ENCODE peak calls at places on chromosomes 13 and 19, in six cellular contexts. One of them, this sample, is unnamed. For H3K27me3, the result is how much of the 10 kb centered on the place peaks cover.

GRCh38 chr19:13796301-13797057 is 1.2 kb downstream of the ZSWIM4 start:
- DNase-seq in right lobe of liver: no peak
- DNase-seq in ovary: peak
- DNase-seq in CD4-positive, alpha-beta memory T cell: no peak
- DNase-seq in pancreas: peak
- DNase-seq in PC-9: peak
- DNase-seq in this sample: no peak

GRCh38 chr19:52943884-52944643 is 18.6 kb downstream of the ZNF816 start:
- DNase-seq in ovary: no peak
- DNase-seq in right lobe of liver: no peak
- DNase-seq in PC-9: no peak
- DNase-seq in pancreas: no peak
- DNase-seq in CD4-positive, alpha-beta memory T cell: no peak
- DNase-seq in this sample: no peak

GRCh38 chr19:17755977-17756670 is 4.8 kb downstream of the FCHO1 start:
- DNase-seq in ovary: no peak
- DNase-seq in pancreas: peak
- DNase-seq in PC-9: no peak
- DNase-seq in right lobe of liver: no peak
- DNase-seq in CD4-positive, alpha-beta memory T cell: peak
- DNase-seq in this sample: no peak

GRCh38 chr19:6551607-6552450 is 21.0 kb downstream of the TNFSF9 start:
- DNase-seq in right lobe of liver: no peak
- DNase-seq in pancreas: no peak
- DNase-seq in PC-9: no peak
- DNase-seq in ovary: no peak
- DNase-seq in CD4-positive, alpha-beta memory T cell: peak
- DNase-seq in this sample: peak

GRCh38 chr19:40270362-40271089 is 14.6 kb downstream of the AKT2 start:
- DNase-seq in PC-9: no peak
- DNase-seq in right lobe of liver: no peak
- DNase-seq in ovary: no peak
- DNase-seq in CD4-positive, alpha-beta memory T cell: no peak
- DNase-seq in pancreas: no peak
- DNase-seq in this sample: no peak

GRCh38 chr13:53112522-53112921 is 83.9 kb downstream of the OLFM4 start:
- DNase-seq in PC-9: no peak
- DNase-seq in ovary: no peak
- DNase-seq in pancreas: no peak
- DNase-seq in CD4-positive, alpha-beta memory T cell: no peak
- DNase-seq in right lobe of liver: no peak
- DNase-seq in this sample: no peak

GRCh38 chr19:47003611-47003935 is 16.1 kb upstream of the NPAS1 start:
- DNase-seq in ovary: no peak
- DNase-seq in PC-9: no peak
- DNase-seq in pancreas: no peak
- DNase-seq in CD4-positive, alpha-beta memory T cell: no peak
- DNase-seq in right lobe of liver: no peak
- DNase-seq in this sample: no peak

GRCh38 chr13:18943273-18943672 is 238.4 kb downstream of the TUBA3C start:
- DNase-seq in right lobe of liver: no peak
- DNase-seq in CD4-positive, alpha-beta memory T cell: no peak
- DNase-seq in PC-9: no peak
- DNase-seq in ovary: no peak
- DNase-seq in pancreas: no peak
- DNase-seq in this sample: no peak

GRCh38 chr13:102870677-102871415 is 25.0 kb downstream of the ERCC5 start:
- DNase-seq in ovary: peak
- DNase-seq in pancreas: no peak
- DNase-seq in PC-9: peak
- DNase-seq in right lobe of liver: no peak
- DNase-seq in CD4-positive, alpha-beta memory T cell: peak
- DNase-seq in this sample: peak

GRCh38 chr19:48913114-48913513 is 13.0 kb downstream of the NUCB1 start:
- DNase-seq in right lobe of liver: no peak
- DNase-seq in CD4-positive, alpha-beta memory T cell: no peak
- DNase-seq in ovary: no peak
- DNase-seq in pancreas: no peak
- DNase-seq in PC-9: no peak
- DNase-seq in this sample: no peak

GRCh38 chr13:80339578-80339840 is 1.4 kb downstream of the SPRY2 start:
- DNase-seq in right lobe of liver: no peak
- DNase-seq in ovary: no peak
- DNase-seq in CD4-positive, alpha-beta memory T cell: no peak
- DNase-seq in pancreas: no peak
- DNase-seq in PC-9: no peak
- DNase-seq in this sample: no peak

GRCh38 chr19:46610413-46610775 is 9.3 kb downstream of the CALM3 start:
- DNase-seq in ovary: peak
- DNase-seq in PC-9: no peak
- DNase-seq in right lobe of liver: peak
- DNase-seq in CD4-positive, alpha-beta memory T cell: no peak
- DNase-seq in pancreas: no peak
- DNase-seq in this sample: no peak

GRCh38 chr13:85974604-85975366 is 175.6 kb upstream of the SLITRK6 start:
- DNase-seq in CD4-positive, alpha-beta memory T cell: no peak
- DNase-seq in right lobe of liver: no peak
- DNase-seq in PC-9: no peak
- DNase-seq in pancreas: no peak
- DNase-seq in ovary: no peak
- DNase-seq in this sample: no peak

DNA sequence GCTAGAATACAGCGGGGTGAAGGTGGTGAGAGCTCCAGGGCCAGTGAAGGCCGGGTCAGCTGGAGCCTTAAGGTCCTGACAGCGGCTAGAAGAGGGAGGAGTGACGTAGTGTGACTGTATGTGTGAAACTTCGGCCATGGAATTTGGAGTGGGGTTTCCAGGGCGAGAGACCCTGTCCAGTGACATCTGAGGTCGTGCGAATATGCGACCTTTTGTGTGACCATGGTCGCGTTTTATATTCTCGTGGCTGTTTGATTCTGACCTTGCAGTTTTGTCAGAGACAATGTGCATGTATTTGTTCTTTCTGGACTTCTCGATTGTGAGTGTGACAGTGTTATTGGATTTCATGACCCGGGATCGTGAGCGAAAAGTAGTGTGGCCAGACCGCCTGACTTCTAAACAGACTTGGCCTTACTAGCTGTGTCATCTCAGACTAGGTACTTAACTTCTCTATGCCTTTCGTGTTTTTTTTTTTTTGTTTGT is 405 bp upstream of the ZNF569 start:
- DNase-seq in right lobe of liver: no peak
- DNase-seq in pancreas: no peak
- DNase-seq in PC-9: no peak
- DNase-seq in CD4-positive, alpha-beta memory T cell: no peak
- DNase-seq in ovary: no peak
- DNase-seq in this sample: no peak
- H3K4me3 ChIP-seq in right lobe of liver: peak
- H3K4me3 ChIP-seq in pancreas: peak
- H3K4me3 ChIP-seq in PC-9: peak
- H3K4me3 ChIP-seq in CD4-positive, alpha-beta memory T cell: peak
- H3K4me3 ChIP-seq in ovary: peak
- H3K4me3 ChIP-seq in this sample: peak

GRCh38 chr13:94710081-94710809 is 2.1 kb downstream of the SOX21 start:
- DNase-seq in CD4-positive, alpha-beta memory T cell: no peak
- DNase-seq in right lobe of liver: no peak
- DNase-seq in PC-9: no peak
- DNase-seq in ovary: no peak
- DNase-seq in pancreas: no peak
- DNase-seq in this sample: no peak
- H3K27me3 ChIP-seq in CD4-positive, alpha-beta memory T cell: under half
- H3K27me3 ChIP-seq in right lobe of liver: half or more
- H3K27me3 ChIP-seq in PC-9: half or more
- H3K27me3 ChIP-seq in ovary: under half
- H3K27me3 ChIP-seq in pancreas: under half
- H3K27me3 ChIP-seq in this sample: half or more

GRCh38 chr13:100436099-100436498 is 152.5 kb downstream of the GGACT start:
- DNase-seq in pancreas: peak
- DNase-seq in CD4-positive, alpha-beta memory T cell: no peak
- DNase-seq in ovary: no peak
- DNase-seq in PC-9: no peak
- DNase-seq in right lobe of liver: peak
- DNase-seq in this sample: no peak

GRCh38 chr13:100438059-100438788 is 150.4 kb downstream of the GGACT start:
- DNase-seq in pancreas: no peak
- DNase-seq in ovary: no peak
- DNase-seq in right lobe of liver: no peak
- DNase-seq in PC-9: no peak
- DNase-seq in CD4-positive, alpha-beta memory T cell: no peak
- DNase-seq in this sample: no peak

GRCh38 chr13:100433475-100433874 is 155.1 kb downstream of the GGACT start:
- DNase-seq in CD4-positive, alpha-beta memory T cell: no peak
- DNase-seq in pancreas: no peak
- DNase-seq in ovary: no peak
- DNase-seq in right lobe of liver: no peak
- DNase-seq in PC-9: peak
- DNase-seq in this sample: no peak

GRCh38 chr13:100432611-100433010 is 156.0 kb downstream of the GGACT start:
- DNase-seq in CD4-positive, alpha-beta memory T cell: no peak
- DNase-seq in pancreas: no peak
- DNase-seq in ovary: no peak
- DNase-seq in right lobe of liver: no peak
- DNase-seq in PC-9: no peak
- DNase-seq in this sample: no peak

GRCh38 chr13:100434010-100434763 is 154.4 kb downstream of the GGACT start:
- DNase-seq in PC-9: peak
- DNase-seq in ovary: no peak
- DNase-seq in CD4-positive, alpha-beta memory T cell: no peak
- DNase-seq in pancreas: no peak
- DNase-seq in right lobe of liver: peak
- DNase-seq in this sample: no peak
- H3K27ac ChIP-seq in PC-9: peak
- H3K27ac ChIP-seq in ovary: no peak
- H3K27ac ChIP-seq in CD4-positive, alpha-beta memory T cell: no peak
- H3K27ac ChIP-seq in pancreas: no peak
- H3K27ac ChIP-seq in right lobe of liver: no peak
- H3K27ac ChIP-seq in this sample: no peak

DNA sequence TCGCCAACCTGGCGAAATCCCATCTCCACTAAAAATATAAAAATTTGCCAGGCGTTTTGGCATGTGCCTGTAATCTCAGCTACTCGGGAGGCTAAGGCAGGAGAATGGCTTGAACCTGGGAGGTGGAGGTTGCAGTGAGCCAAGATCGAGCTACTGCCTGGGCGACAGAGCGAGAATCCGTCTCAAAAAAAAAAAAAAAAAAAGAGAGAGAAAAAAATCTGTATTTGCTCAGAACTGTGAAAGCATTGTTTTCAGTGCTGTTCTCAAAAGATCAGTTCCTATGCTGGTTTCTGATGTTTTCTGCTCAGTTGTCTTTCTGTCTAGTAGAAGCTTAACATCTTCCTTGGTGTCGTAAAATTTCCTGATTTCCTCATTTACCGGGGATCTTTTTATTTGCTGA is 2.5 kb downstream of the SF3A2 start:
- DNase-seq in PC-9: no peak
- DNase-seq in ovary: no peak
- DNase-seq in pancreas: no peak
- DNase-seq in right lobe of liver: no peak
- DNase-seq in CD4-positive, alpha-beta memory T cell: no peak
- DNase-seq in this sample: no peak
- H3K4me3 ChIP-seq in PC-9: peak
- H3K4me3 ChIP-seq in ovary: no peak
- H3K4me3 ChIP-seq in pancreas: no peak
- H3K4me3 ChIP-seq in right lobe of liver: no peak
- H3K4me3 ChIP-seq in CD4-positive, alpha-beta memory T cell: no peak
- H3K4me3 ChIP-seq in this sample: no peak

GRCh38 chr13:27790523-27790922 is 1.8 kb upstream of the GSX1 start:
- DNase-seq in pancreas: no peak
- DNase-seq in PC-9: no peak
- DNase-seq in right lobe of liver: no peak
- DNase-seq in CD4-positive, alpha-beta memory T cell: no peak
- DNase-seq in ovary: no peak
- DNase-seq in this sample: no peak

GRCh38 chr13:27791146-27791900 is 960 bp upstream of the GSX1 start:
- DNase-seq in pancreas: no peak
- DNase-seq in CD4-positive, alpha-beta memory T cell: no peak
- DNase-seq in PC-9: no peak
- DNase-seq in ovary: no peak
- DNase-seq in right lobe of liver: no peak
- DNase-seq in this sample: no peak

GRCh38 chr13:27789495-27790303 is 2.6 kb upstream of the GSX1 start:
- DNase-seq in right lobe of liver: no peak
- DNase-seq in CD4-positive, alpha-beta memory T cell: no peak
- DNase-seq in PC-9: peak
- DNase-seq in ovary: no peak
- DNase-seq in pancreas: no peak
- DNase-seq in this sample: no peak

GRCh38 chr13:27789153-27789494 is 3.2 kb upstream of the GSX1 start:
- DNase-seq in PC-9: no peak
- DNase-seq in ovary: no peak
- DNase-seq in pancreas: no peak
- DNase-seq in CD4-positive, alpha-beta memory T cell: peak
- DNase-seq in right lobe of liver: no peak
- DNase-seq in this sample: no peak

DNA sequence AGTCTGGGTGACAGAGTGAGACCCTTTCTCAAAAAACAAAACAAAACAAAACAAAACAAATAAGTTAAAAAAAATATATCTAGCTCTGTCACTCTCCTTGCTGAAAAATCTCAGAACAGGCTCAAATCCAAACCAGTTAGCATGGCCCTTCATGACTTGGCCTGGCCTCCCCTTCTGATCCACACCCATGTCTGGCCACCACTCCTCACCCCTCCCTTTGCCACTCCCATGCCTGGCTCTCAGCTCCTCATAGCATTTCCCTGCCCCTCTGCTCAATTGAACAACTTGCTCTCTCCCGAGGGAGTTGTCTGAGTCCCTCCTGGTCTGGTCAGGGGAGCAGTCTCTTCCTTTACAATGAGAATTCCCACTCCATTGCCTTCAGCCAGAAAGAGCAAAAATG is 4.0 kb upstream of the GSX1 start:
- DNase-seq in right lobe of liver: no peak
- DNase-seq in ovary: no peak
- DNase-seq in CD4-positive, alpha-beta memory T cell: no peak
- DNase-seq in pancreas: no peak
- DNase-seq in PC-9: no peak
- DNase-seq in this sample: no peak
- H3K27me3 ChIP-seq in right lobe of liver: under half
- H3K27me3 ChIP-seq in ovary: under half
- H3K27me3 ChIP-seq in CD4-positive, alpha-beta memory T cell: under half
- H3K27me3 ChIP-seq in pancreas: under half
- H3K27me3 ChIP-seq in PC-9: under half
- H3K27me3 ChIP-seq in this sample: under half